ENCODE peak calls at places on chromosomes 1 and 21, in eight cellular contexts. J, I, G, L, H, K, M and Z are unnamed samples.

GRCh38 chr1:55050283-55050682 is 10.9 kb downstream of the PCSK9 start:
- DNase-seq in J (no peak), I (no peak), G (no peak), L (peak), H (no peak), K (no peak), M (no peak), Z (peak)

GRCh38 chr1:94542088-94542671 is 621 bp upstream of the F3 start:
- DNase-seq in J (no peak), I (peak), G (peak), L (peak), H (peak), K (peak), M (peak), Z (peak)

GRCh38 chr1:109805486-109806180 is 41.9 kb upstream of the EPS8L3 start:
- DNase-seq in J (no peak), I (no peak), G (no peak), L (no peak), H (no peak), K (peak), M (no peak), Z (no peak)

GRCh38 chr21:44556879-44557278 is 1.7 kb downstream of the KRTAP10-3 start:
- DNase-seq in J (no peak), I (no peak), G (no peak), L (no peak), H (no peak), K (no peak), M (no peak), Z (no peak)

GRCh38 chr1:22437573-22437972 is 14.1 kb upstream of the ZBTB40 start:
- DNase-seq in J (no peak), I (no peak), G (no peak), L (peak), H (no peak), K (no peak), M (no peak), Z (no peak)

GRCh38 chr1:28510350-28511223 is 4.7 kb downstream of the RCC1 start:
- DNase-seq in J (peak), I (no peak), G (no peak), L (peak), H (no peak), K (no peak), M (no peak), Z (no peak)

GRCh38 chr21:39660191-39660590 is 47.5 kb downstream of the B3GALT5 start:
- DNase-seq in J (no peak), I (no peak), G (peak), L (peak), H (no peak), K (peak), M (no peak), Z (peak)

GRCh38 chr1:19892628-19893168 is 10.5 kb downstream of the OTUD3 start:
- DNase-seq in J (no peak), I (no peak), G (no peak), L (peak), H (no peak), K (no peak), M (no peak), Z (no peak)

GRCh38 chr1:97200627-97201026 is 479.0 kb downstream of the PTBP2 start:
- DNase-seq in J (no peak), I (no peak), G (no peak), L (no peak), H (no peak), K (no peak), M (no peak), Z (no peak)

GRCh38 chr1:42006093-42006492 is 87.4 kb upstream of the HIVEP3 start:
- DNase-seq in J (no peak), I (no peak), G (no peak), L (no peak), H (no peak), K (no peak), M (no peak), Z (no peak)

GRCh38 chr1:229147086-229147485 is 123.8 kb upstream of the RAB4A start:
- DNase-seq in J (no peak), I (no peak), G (no peak), L (no peak), H (no peak), K (no peak), M (no peak), Z (no peak)

GRCh38 chr1:38046884-38047602 is 450 bp upstream of the POU3F1 start:
- DNase-seq in J (peak), I (peak), G (peak), L (peak), H (peak), K (peak), M (peak), Z (peak)
- H3K27ac ChIP-seq in J (no peak), I (no peak), G (peak), L (no peak), H (peak), K (peak), M (no peak), Z (no peak)

GRCh38 chr1:85344256-85344694 is 67.8 kb upstream of the BCL10 start:
- DNase-seq in J (peak), I (no peak), G (peak), L (peak), H (no peak), K (peak), M (no peak), Z (peak)
- TF ChIP-seq CTCF in J (peak), I (no peak), G (peak), L (peak), H (peak), K (peak), M (peak), Z (peak)

GRCh38 chr1:111462368-111463028 is 11.3 kb upstream of the C1orf162 start:
- DNase-seq in J (no peak), I (no peak), G (no peak), L (no peak), H (no peak), K (no peak), M (no peak), Z (no peak)

GRCh38 chr1:111466480-111466879 is 7.3 kb upstream of the C1orf162 start:
- DNase-seq in J (no peak), I (no peak), G (no peak), L (no peak), H (no peak), K (no peak), M (no peak), Z (no peak)

GRCh38 chr1:111465754-111466153 is 8.0 kb upstream of the C1orf162 start:
- DNase-seq in J (no peak), I (no peak), G (no peak), L (no peak), H (no peak), K (no peak), M (no peak), Z (no peak)

GRCh38 chr1:111461765-111462164 is 12.0 kb upstream of the C1orf162 start:
- DNase-seq in J (no peak), I (no peak), G (no peak), L (no peak), H (no peak), K (no peak), M (no peak), Z (no peak)

DNA sequence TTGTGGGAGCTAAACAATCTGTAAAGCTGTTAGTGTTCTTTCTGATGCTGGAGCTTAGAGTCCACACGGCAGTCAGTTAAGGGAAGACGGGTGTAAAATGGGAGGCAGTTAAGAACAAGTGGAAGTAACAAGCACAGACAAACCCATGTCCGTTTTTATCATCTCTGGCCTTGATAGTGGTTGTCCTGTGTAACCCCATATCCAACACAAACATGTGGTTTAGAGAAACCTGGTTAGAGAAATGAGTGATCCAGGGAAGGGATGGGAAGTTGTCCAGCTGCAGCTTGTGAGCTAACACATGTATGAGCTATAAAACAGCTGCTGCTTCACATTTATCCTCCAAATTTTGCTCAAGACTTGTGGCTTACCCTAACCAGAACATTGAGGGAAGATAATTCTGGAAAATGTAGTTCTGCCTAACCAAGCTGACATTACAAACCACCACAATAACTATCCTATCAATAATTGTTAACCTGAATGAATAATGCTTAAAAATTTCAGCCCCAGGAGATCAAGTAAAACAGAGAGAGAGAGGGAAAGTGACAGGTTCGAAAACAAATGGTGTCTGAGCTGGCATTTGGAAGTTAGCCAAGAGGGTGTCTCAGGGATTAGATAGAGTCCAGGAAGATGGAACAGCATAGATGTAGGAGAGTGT is 10.6 kb upstream of the C1orf162 start:
- DNase-seq in J (no peak), I (no peak), G (peak), L (peak), H (no peak), K (no peak), M (no peak), Z (peak)
- H3K4me3 ChIP-seq in J (no peak), I (no peak), G (no peak), L (no peak), H (no peak), K (no peak), M (no peak), Z (no peak)

GRCh38 chr1:113654883-113655282 is 104.4 kb downstream of the PHTF1 start:
- DNase-seq in J (no peak), I (no peak), G (no peak), L (no peak), H (no peak), K (no peak), M (no peak), Z (no peak)
- H3K27ac ChIP-seq in J (no peak), I (no peak), G (no peak), L (no peak), H (no peak), K (no peak), M (no peak), Z (no peak)

DNA sequence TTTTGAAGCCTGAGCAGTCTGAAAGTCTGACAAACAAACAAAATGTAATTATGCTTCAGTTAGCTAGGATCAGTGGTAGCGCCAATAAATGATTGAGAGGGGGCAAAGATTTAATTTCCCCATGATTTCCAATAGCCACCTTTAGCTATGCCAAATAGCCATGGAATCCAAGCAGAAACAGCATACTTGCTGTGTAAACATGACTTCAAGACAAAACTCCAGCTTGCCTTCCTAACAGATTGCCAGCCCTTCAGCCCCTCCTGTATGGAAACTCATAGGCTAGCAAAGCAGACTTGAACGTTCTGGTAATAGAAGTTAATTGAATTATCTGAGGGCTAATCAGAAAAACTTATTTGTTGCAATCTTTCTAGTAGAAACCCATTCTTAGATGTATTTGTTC is 25.6 kb upstream of the SLC30A1 start:
- DNase-seq in J (no peak), I (no peak), G (no peak), L (no peak), H (no peak), K (no peak), M (no peak), Z (no peak)
- TF ChIP-seq CTCF in J (no peak), I (no peak), G (no peak), L (no peak), H (no peak), K (no peak), M (no peak), Z (no peak)

DNA sequence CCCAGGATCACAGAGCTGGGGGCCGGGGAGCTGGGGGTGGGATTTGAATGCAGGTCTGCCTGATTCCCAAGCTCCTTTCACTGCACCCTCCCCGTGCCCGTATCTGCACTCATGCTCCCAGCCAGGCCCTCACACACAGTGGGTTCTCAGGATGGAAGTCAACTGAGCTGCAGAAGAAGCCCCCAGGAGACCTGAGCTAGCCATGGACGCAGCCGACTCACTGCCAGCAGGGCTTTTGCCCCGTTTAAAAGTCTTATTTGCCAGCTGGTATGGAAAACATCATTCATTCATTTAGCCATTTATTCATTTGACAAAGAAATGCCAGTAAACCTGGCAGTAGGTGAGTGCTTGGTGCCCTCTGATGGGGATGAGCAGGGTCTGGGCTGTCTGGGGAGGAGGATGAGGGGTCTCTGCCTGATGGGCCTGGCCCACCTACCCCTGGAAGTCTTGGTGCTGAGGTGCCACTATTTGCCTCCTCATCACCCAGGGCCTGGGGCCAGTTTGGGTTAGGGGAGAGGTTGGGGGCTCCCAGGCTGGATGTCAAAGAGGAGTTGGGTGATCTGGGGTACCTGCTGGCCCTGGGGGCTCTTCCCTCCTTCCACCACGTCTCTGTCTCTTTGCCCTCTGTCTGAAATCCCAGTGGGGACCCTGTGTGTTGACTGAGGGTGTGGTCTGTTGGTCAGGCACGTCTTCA is 2.8 kb downstream of the TNFRSF1B start:
- DNase-seq in J (no peak), I (no peak), G (no peak), L (no peak), H (no peak), K (no peak), M (no peak), Z (no peak)
- H3K4me3 ChIP-seq in J (no peak), I (no peak), G (no peak), L (no peak), H (peak), K (no peak), M (peak), Z (no peak)

GRCh38 chr21:28068455-28069358 is 924.0 kb downstream of the LTN1 start:
- DNase-seq in J (peak), I (no peak), G (no peak), L (no peak), H (no peak), K (no peak), M (no peak), Z (no peak)
- H3K27ac ChIP-seq in J (no peak), I (no peak), G (no peak), L (peak), H (no peak), K (no peak), M (no peak), Z (no peak)

GRCh38 chr1:156619582-156619955 is 354 bp downstream of the HAPLN2 start:
- DNase-seq in J (no peak), I (no peak), G (no peak), L (no peak), H (no peak), K (no peak), M (no peak), Z (no peak)
- TF ChIP-seq CTCF in J (no peak), I (no peak), G (no peak), L (no peak), H (no peak), K (no peak), M (no peak), Z (no peak)

DNA sequence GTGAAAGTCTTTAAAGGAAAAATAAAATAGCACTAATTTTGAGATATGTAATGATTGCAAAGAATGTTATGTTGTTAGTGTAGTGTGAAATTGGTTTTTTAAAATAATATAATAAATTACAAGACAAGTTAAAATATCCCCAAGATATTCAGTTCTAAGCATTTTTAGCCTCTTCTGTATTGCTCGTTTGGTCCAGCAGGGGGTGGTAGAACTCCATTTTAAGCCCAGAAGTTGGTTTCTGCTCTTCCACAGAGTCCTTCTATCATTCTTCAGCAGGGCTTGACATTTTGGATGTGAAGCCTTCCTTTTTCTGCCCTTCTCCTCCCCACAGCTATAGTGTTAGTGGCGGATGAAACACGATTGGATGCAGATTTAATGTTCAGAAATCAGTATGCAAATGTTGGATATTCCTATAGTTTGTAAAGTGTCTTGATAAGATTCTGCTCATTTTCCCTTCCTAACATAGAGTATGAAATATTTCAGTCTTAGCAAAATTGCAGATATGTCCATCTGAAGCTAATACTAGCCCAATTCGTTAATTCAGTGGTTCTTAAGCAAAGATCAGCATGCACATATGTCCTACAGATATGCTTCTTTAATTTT is 1.5 kb downstream of the NCAM2 start:
- DNase-seq in J (peak), I (no peak), G (no peak), L (peak), H (peak), K (peak), M (no peak), Z (peak)
- H3K4me3 ChIP-seq in J (no peak), I (no peak), G (no peak), L (no peak), H (peak), K (no peak), M (no peak), Z (no peak)